ENCODE peak calls at places on chromosomes 5 and 9, in ten cellular contexts. One of them, this sample, is unnamed.

GRCh38 chr9:7756088-7756487 is 43.5 kb downstream of the DMAC1 start:
- DNase-seq in astrocyte of the cerebellum: no peak
- DNase-seq in activated naive CD4-positive, alpha-beta T cell: no peak
- DNase-seq in CD4-positive, alpha-beta memory T cell: peak; percentile 0
- DNase-seq in NCI-H526: no peak
- DNase-seq in endothelial cell: no peak
- DNase-seq in heart right ventricle: no peak
- DNase-seq in naive thymus-derived CD4-positive, alpha-beta T cell: no peak
- DNase-seq in foreskin keratinocyte: peak; percentile 42
- DNase-seq in HCT116: no peak
- DNase-seq in this sample: no peak

GRCh38 chr5:82534891-82535395 is 256.8 kb upstream of the RPS23 start:
- DNase-seq in astrocyte of the cerebellum: no peak
- DNase-seq in activated naive CD4-positive, alpha-beta T cell: no peak
- DNase-seq in CD4-positive, alpha-beta memory T cell: no peak
- DNase-seq in NCI-H526: no peak
- DNase-seq in endothelial cell: no peak
- DNase-seq in heart right ventricle: no peak
- DNase-seq in naive thymus-derived CD4-positive, alpha-beta T cell: no peak
- DNase-seq in foreskin keratinocyte: no peak
- DNase-seq in HCT116: no peak
- DNase-seq in this sample: no peak

GRCh38 chr5:17229308-17229707 is 11.9 kb downstream of the BASP1 start:
- DNase-seq in astrocyte of the cerebellum: no peak
- DNase-seq in activated naive CD4-positive, alpha-beta T cell: no peak
- DNase-seq in CD4-positive, alpha-beta memory T cell: no peak
- DNase-seq in NCI-H526: no peak
- DNase-seq in endothelial cell: no peak
- DNase-seq in heart right ventricle: no peak
- DNase-seq in naive thymus-derived CD4-positive, alpha-beta T cell: no peak
- DNase-seq in foreskin keratinocyte: no peak
- DNase-seq in HCT116: no peak
- DNase-seq in this sample: no peak

GRCh38 chr5:122126711-122127385 is 2.5 kb upstream of the ZNF474 start:
- DNase-seq in astrocyte of the cerebellum: no peak
- DNase-seq in activated naive CD4-positive, alpha-beta T cell: no peak
- DNase-seq in CD4-positive, alpha-beta memory T cell: no peak
- DNase-seq in NCI-H526: no peak
- DNase-seq in endothelial cell: no peak
- DNase-seq in heart right ventricle: no peak
- DNase-seq in naive thymus-derived CD4-positive, alpha-beta T cell: no peak
- DNase-seq in foreskin keratinocyte: no peak
- DNase-seq in HCT116: no peak
- DNase-seq in this sample: no peak

GRCh38 chr9:131584858-131585257 is 39.5 kb downstream of the PRRT1B start:
- DNase-seq in astrocyte of the cerebellum: no peak
- DNase-seq in activated naive CD4-positive, alpha-beta T cell: no peak
- DNase-seq in CD4-positive, alpha-beta memory T cell: no peak
- DNase-seq in NCI-H526: no peak
- DNase-seq in endothelial cell: no peak
- DNase-seq in heart right ventricle: no peak
- DNase-seq in naive thymus-derived CD4-positive, alpha-beta T cell: no peak
- DNase-seq in foreskin keratinocyte: no peak
- DNase-seq in HCT116: no peak
- DNase-seq in this sample: no peak

GRCh38 chr9:38359689-38360385 is 32.7 kb upstream of the ALDH1B1 start:
- DNase-seq in astrocyte of the cerebellum: no peak
- DNase-seq in activated naive CD4-positive, alpha-beta T cell: no peak
- DNase-seq in CD4-positive, alpha-beta memory T cell: no peak
- DNase-seq in NCI-H526: no peak
- DNase-seq in endothelial cell: no peak
- DNase-seq in heart right ventricle: no peak
- DNase-seq in naive thymus-derived CD4-positive, alpha-beta T cell: no peak
- DNase-seq in foreskin keratinocyte: no peak
- DNase-seq in HCT116: no peak
- DNase-seq in this sample: peak; percentile 18

GRCh38 chr5:54383225-54383624 is 72.3 kb upstream of the HSPB3 start:
- DNase-seq in astrocyte of the cerebellum: no peak
- DNase-seq in activated naive CD4-positive, alpha-beta T cell: no peak
- DNase-seq in CD4-positive, alpha-beta memory T cell: no peak
- DNase-seq in NCI-H526: no peak
- DNase-seq in endothelial cell: no peak
- DNase-seq in heart right ventricle: no peak
- DNase-seq in naive thymus-derived CD4-positive, alpha-beta T cell: no peak
- DNase-seq in foreskin keratinocyte: no peak
- DNase-seq in HCT116: no peak
- DNase-seq in this sample: no peak

GRCh38 chr9:71177901-71178300 is 56.5 kb upstream of the TRPM3 start:
- DNase-seq in astrocyte of the cerebellum: no peak
- DNase-seq in activated naive CD4-positive, alpha-beta T cell: no peak
- DNase-seq in CD4-positive, alpha-beta memory T cell: no peak
- DNase-seq in NCI-H526: no peak
- DNase-seq in endothelial cell: no peak
- DNase-seq in heart right ventricle: no peak
- DNase-seq in naive thymus-derived CD4-positive, alpha-beta T cell: no peak
- DNase-seq in foreskin keratinocyte: no peak
- DNase-seq in HCT116: no peak
- DNase-seq in this sample: no peak

GRCh38 chr5:15009420-15009819 is 137.8 kb upstream of the ANKH start:
- DNase-seq in astrocyte of the cerebellum: peak; percentile 68
- DNase-seq in activated naive CD4-positive, alpha-beta T cell: no peak
- DNase-seq in CD4-positive, alpha-beta memory T cell: no peak
- DNase-seq in NCI-H526: peak; percentile 16
- DNase-seq in endothelial cell: no peak
- DNase-seq in heart right ventricle: no peak
- DNase-seq in naive thymus-derived CD4-positive, alpha-beta T cell: no peak
- DNase-seq in foreskin keratinocyte: no peak
- DNase-seq in HCT116: peak; percentile 51
- DNase-seq in this sample: no peak

GRCh38 chr5:59351076-59351794 is 542.3 kb downstream of the PDE4D start:
- DNase-seq in astrocyte of the cerebellum: peak; percentile 12
- DNase-seq in activated naive CD4-positive, alpha-beta T cell: no peak
- DNase-seq in CD4-positive, alpha-beta memory T cell: no peak
- DNase-seq in NCI-H526: no peak
- DNase-seq in endothelial cell: no peak
- DNase-seq in heart right ventricle: no peak
- DNase-seq in naive thymus-derived CD4-positive, alpha-beta T cell: no peak
- DNase-seq in foreskin keratinocyte: no peak
- DNase-seq in HCT116: no peak
- DNase-seq in this sample: no peak

GRCh38 chr9:134228649-134229048 is 64.3 kb upstream of the RNU6ATAC start:
- DNase-seq in astrocyte of the cerebellum: no peak
- DNase-seq in activated naive CD4-positive, alpha-beta T cell: no peak
- DNase-seq in CD4-positive, alpha-beta memory T cell: no peak
- DNase-seq in NCI-H526: no peak
- DNase-seq in endothelial cell: no peak
- DNase-seq in heart right ventricle: no peak
- DNase-seq in naive thymus-derived CD4-positive, alpha-beta T cell: no peak
- DNase-seq in foreskin keratinocyte: no peak
- DNase-seq in HCT116: no peak
- DNase-seq in this sample: no peak

GRCh38 chr9:136438548-136438908 is 1.1 kb downstream of the INPP5E start:
- DNase-seq in astrocyte of the cerebellum: no peak
- DNase-seq in activated naive CD4-positive, alpha-beta T cell: no peak
- DNase-seq in CD4-positive, alpha-beta memory T cell: no peak
- DNase-seq in NCI-H526: peak; percentile 56
- DNase-seq in endothelial cell: peak; percentile 33
- DNase-seq in heart right ventricle: no peak
- DNase-seq in naive thymus-derived CD4-positive, alpha-beta T cell: no peak
- DNase-seq in foreskin keratinocyte: no peak
- DNase-seq in HCT116: no peak
- DNase-seq in this sample: no peak

GRCh38 chr9:88651682-88652633 is 117.0 kb downstream of the NXNL2 start:
- DNase-seq in astrocyte of the cerebellum: peak; percentile 94
- DNase-seq in activated naive CD4-positive, alpha-beta T cell: no peak
- DNase-seq in CD4-positive, alpha-beta memory T cell: no peak
- DNase-seq in NCI-H526: no peak
- DNase-seq in endothelial cell: no peak
- DNase-seq in heart right ventricle: peak; percentile 78
- DNase-seq in naive thymus-derived CD4-positive, alpha-beta T cell: no peak
- DNase-seq in foreskin keratinocyte: peak; percentile 95
- DNase-seq in HCT116: no peak
- DNase-seq in this sample: peak; percentile 96

GRCh38 chr5:11890777-11891176 is 13.5 kb downstream of the CTNND2 start:
- DNase-seq in astrocyte of the cerebellum: no peak
- DNase-seq in activated naive CD4-positive, alpha-beta T cell: no peak
- DNase-seq in CD4-positive, alpha-beta memory T cell: no peak
- DNase-seq in NCI-H526: no peak
- DNase-seq in endothelial cell: no peak
- DNase-seq in heart right ventricle: no peak
- DNase-seq in naive thymus-derived CD4-positive, alpha-beta T cell: no peak
- DNase-seq in foreskin keratinocyte: no peak
- DNase-seq in HCT116: no peak
- DNase-seq in this sample: no peak

GRCh38 chr9:6632516-6633328 is 12.8 kb downstream of the GLDC start:
- DNase-seq in astrocyte of the cerebellum: no peak
- DNase-seq in activated naive CD4-positive, alpha-beta T cell: no peak
- DNase-seq in CD4-positive, alpha-beta memory T cell: no peak
- DNase-seq in NCI-H526: peak; percentile 4
- DNase-seq in endothelial cell: no peak
- DNase-seq in heart right ventricle: no peak
- DNase-seq in naive thymus-derived CD4-positive, alpha-beta T cell: no peak
- DNase-seq in foreskin keratinocyte: no peak
- DNase-seq in HCT116: no peak
- DNase-seq in this sample: no peak

GRCh38 chr9:81855538-81855937 is 72.7 kb upstream of the SPATA31D4 start:
- DNase-seq in astrocyte of the cerebellum: no peak
- DNase-seq in activated naive CD4-positive, alpha-beta T cell: no peak
- DNase-seq in CD4-positive, alpha-beta memory T cell: no peak
- DNase-seq in NCI-H526: no peak
- DNase-seq in endothelial cell: no peak
- DNase-seq in heart right ventricle: no peak
- DNase-seq in naive thymus-derived CD4-positive, alpha-beta T cell: no peak
- DNase-seq in foreskin keratinocyte: no peak
- DNase-seq in HCT116: no peak
- DNase-seq in this sample: no peak

GRCh38 chr9:86943223-86943870 is 4.0 kb downstream of the GAS1 start:
- DNase-seq in astrocyte of the cerebellum: no peak
- DNase-seq in activated naive CD4-positive, alpha-beta T cell: no peak
- DNase-seq in CD4-positive, alpha-beta memory T cell: no peak
- DNase-seq in NCI-H526: no peak
- DNase-seq in endothelial cell: no peak
- DNase-seq in heart right ventricle: no peak
- DNase-seq in naive thymus-derived CD4-positive, alpha-beta T cell: no peak
- DNase-seq in foreskin keratinocyte: no peak
- DNase-seq in HCT116: no peak
- DNase-seq in this sample: no peak

GRCh38 chr9:35771524-35771923 is 17.4 kb upstream of the MSMP start:
- DNase-seq in astrocyte of the cerebellum: no peak
- DNase-seq in activated naive CD4-positive, alpha-beta T cell: no peak
- DNase-seq in CD4-positive, alpha-beta memory T cell: no peak
- DNase-seq in NCI-H526: no peak
- DNase-seq in endothelial cell: no peak
- DNase-seq in heart right ventricle: no peak
- DNase-seq in naive thymus-derived CD4-positive, alpha-beta T cell: no peak
- DNase-seq in foreskin keratinocyte: no peak
- DNase-seq in HCT116: no peak
- DNase-seq in this sample: no peak

GRCh38 chr5:103918668-103919367 is 356.2 kb upstream of the NUDT12 start:
- DNase-seq in astrocyte of the cerebellum: peak; percentile 61
- DNase-seq in activated naive CD4-positive, alpha-beta T cell: no peak
- DNase-seq in CD4-positive, alpha-beta memory T cell: no peak
- DNase-seq in NCI-H526: no peak
- DNase-seq in endothelial cell: no peak
- DNase-seq in heart right ventricle: no peak
- DNase-seq in naive thymus-derived CD4-positive, alpha-beta T cell: no peak
- DNase-seq in foreskin keratinocyte: peak; percentile 2
- DNase-seq in HCT116: no peak
- DNase-seq in this sample: peak; percentile 94

GRCh38 chr9:8486095-8486494 is 686.5 kb upstream of the DMAC1 start:
- DNase-seq in astrocyte of the cerebellum: peak; percentile 6
- DNase-seq in activated naive CD4-positive, alpha-beta T cell: no peak
- DNase-seq in CD4-positive, alpha-beta memory T cell: no peak
- DNase-seq in NCI-H526: peak; percentile 73
- DNase-seq in endothelial cell: peak; percentile 64
- DNase-seq in heart right ventricle: no peak
- DNase-seq in naive thymus-derived CD4-positive, alpha-beta T cell: no peak
- DNase-seq in foreskin keratinocyte: no peak
- DNase-seq in HCT116: no peak
- DNase-seq in this sample: no peak

GRCh38 chr5:74865799-74866652 is at the start of gene FAM169A:
- DNase-seq in astrocyte of the cerebellum: no peak
- DNase-seq in activated naive CD4-positive, alpha-beta T cell: peak; percentile 53
- DNase-seq in CD4-positive, alpha-beta memory T cell: peak; percentile 57
- DNase-seq in NCI-H526: peak; percentile 74
- DNase-seq in endothelial cell: peak; percentile 55
- DNase-seq in heart right ventricle: peak; percentile 24
- DNase-seq in naive thymus-derived CD4-positive, alpha-beta T cell: peak; percentile 71
- DNase-seq in foreskin keratinocyte: no peak
- DNase-seq in HCT116: no peak
- DNase-seq in this sample: no peak

GRCh38 chr5:123090641-123091257 is 1.7 kb downstream of the PRDM6 start:
- DNase-seq in astrocyte of the cerebellum: no peak
- DNase-seq in activated naive CD4-positive, alpha-beta T cell: no peak
- DNase-seq in CD4-positive, alpha-beta memory T cell: no peak
- DNase-seq in NCI-H526: no peak
- DNase-seq in endothelial cell: peak; percentile 22
- DNase-seq in heart right ventricle: no peak
- DNase-seq in naive thymus-derived CD4-positive, alpha-beta T cell: no peak
- DNase-seq in foreskin keratinocyte: no peak
- DNase-seq in HCT116: no peak
- DNase-seq in this sample: no peak

GRCh38 chr5:8650197-8650596 is 781.2 kb downstream of the MTRR start:
- DNase-seq in astrocyte of the cerebellum: peak; percentile 70
- DNase-seq in activated naive CD4-positive, alpha-beta T cell: no peak
- DNase-seq in CD4-positive, alpha-beta memory T cell: no peak
- DNase-seq in NCI-H526: no peak
- DNase-seq in endothelial cell: no peak
- DNase-seq in heart right ventricle: no peak
- DNase-seq in naive thymus-derived CD4-positive, alpha-beta T cell: no peak
- DNase-seq in foreskin keratinocyte: no peak
- DNase-seq in HCT116: no peak
- DNase-seq in this sample: no peak

GRCh38 chr9:126432659-126433058 is 106.0 kb downstream of the MVB12B start:
- DNase-seq in astrocyte of the cerebellum: no peak
- DNase-seq in activated naive CD4-positive, alpha-beta T cell: no peak
- DNase-seq in CD4-positive, alpha-beta memory T cell: no peak
- DNase-seq in NCI-H526: no peak
- DNase-seq in endothelial cell: no peak
- DNase-seq in heart right ventricle: no peak
- DNase-seq in naive thymus-derived CD4-positive, alpha-beta T cell: no peak
- DNase-seq in foreskin keratinocyte: no peak
- DNase-seq in HCT116: no peak
- DNase-seq in this sample: no peak

GRCh38 chr5:40736103-40736875 is 19.5 kb downstream of the TTC33 start:
- DNase-seq in astrocyte of the cerebellum: peak; percentile 57
- DNase-seq in activated naive CD4-positive, alpha-beta T cell: no peak
- DNase-seq in CD4-positive, alpha-beta memory T cell: peak; percentile 51
- DNase-seq in NCI-H526: peak; percentile 67
- DNase-seq in endothelial cell: peak; percentile 20
- DNase-seq in heart right ventricle: no peak
- DNase-seq in naive thymus-derived CD4-positive, alpha-beta T cell: peak; percentile 60
- DNase-seq in foreskin keratinocyte: peak; percentile 23
- DNase-seq in HCT116: peak; percentile 50
- DNase-seq in this sample: no peak

GRCh38 chr5:91535508-91535907 is 152.4 kb upstream of the ARRDC3 start:
- DNase-seq in astrocyte of the cerebellum: no peak
- DNase-seq in activated naive CD4-positive, alpha-beta T cell: no peak
- DNase-seq in CD4-positive, alpha-beta memory T cell: no peak
- DNase-seq in NCI-H526: no peak
- DNase-seq in endothelial cell: no peak
- DNase-seq in heart right ventricle: no peak
- DNase-seq in naive thymus-derived CD4-positive, alpha-beta T cell: no peak
- DNase-seq in foreskin keratinocyte: no peak
- DNase-seq in HCT116: no peak
- DNase-seq in this sample: no peak

GRCh38 chr5:131814990-131815389 is 18.2 kb upstream of the FNIP1 start:
- DNase-seq in astrocyte of the cerebellum: peak; percentile 47
- DNase-seq in activated naive CD4-positive, alpha-beta T cell: no peak
- DNase-seq in CD4-positive, alpha-beta memory T cell: no peak
- DNase-seq in NCI-H526: no peak
- DNase-seq in endothelial cell: no peak
- DNase-seq in heart right ventricle: no peak
- DNase-seq in naive thymus-derived CD4-positive, alpha-beta T cell: no peak
- DNase-seq in foreskin keratinocyte: peak; percentile 76
- DNase-seq in HCT116: peak; percentile 26
- DNase-seq in this sample: peak; percentile 47

GRCh38 chr5:115831163-115831768 is 10.1 kb downstream of the ATG12 start:
- DNase-seq in astrocyte of the cerebellum: no peak
- DNase-seq in activated naive CD4-positive, alpha-beta T cell: no peak
- DNase-seq in CD4-positive, alpha-beta memory T cell: peak; percentile 30
- DNase-seq in NCI-H526: peak; percentile 25
- DNase-seq in endothelial cell: peak; percentile 25
- DNase-seq in heart right ventricle: no peak
- DNase-seq in naive thymus-derived CD4-positive, alpha-beta T cell: peak; percentile 19
- DNase-seq in foreskin keratinocyte: no peak
- DNase-seq in HCT116: no peak
- DNase-seq in this sample: no peak